ENCODE peak calls at places on chromosomes 4 and X, in five cellular contexts. J is stimulated activated CD8-positive, alpha-beta memory T cell treated with anti-CD3 and anti-CD28 coated beads, Interleukin-4, amount 100 ng/mL, for 24 hours; K is activated T-helper 9 cell treated with anti-CD3 and anti-CD28 coated beads, Interleukin-2, amount 50 U/mL, for 16 hours; M is stimulated activated naive CD4-positive, alpha-beta T cell; V is AG04450. C is an unnamed sample.
A peak's percentile ranks its signal among the peaks of the same experiment; 100 is the strongest.

GRCh38 chrX:71085900-71086299 is 9.8 kb upstream of the FOXO4 start:
- DNase-seq in J (no peak), K (no peak), M (no peak), V (no peak), C (no peak)

GRCh38 chr4:83561381-83561780 is 25.5 kb downstream of the GPAT3 start:
- DNase-seq in J (no peak), K (no peak), M (no peak), V (no peak), C (no peak)

GRCh38 chr4:113645771-113646455 is 115.6 kb downstream of the CAMK2D start:
- DNase-seq in J (no peak), K (no peak), M (no peak), V (peak; percentile 16), C (no peak)

GRCh38 chrX:68413254-68413653 is 20.0 kb downstream of the OPHN1 start:
- DNase-seq in J (no peak), K (no peak), M (no peak), V (no peak), C (no peak)

GRCh38 chr4:182642831-182643230 is 274.4 kb downstream of the DCTD start:
- DNase-seq in J (no peak), K (no peak), M (no peak), V (no peak), C (no peak)

GRCh38 chrX:19127649-19128168 is 5.4 kb upstream of the ADGRG2 start:
- DNase-seq in J (no peak), K (no peak), M (no peak), V (no peak), C (no peak)

GRCh38 chrX:132030264-132030663 is 7.2 kb downstream of the STK26 start:
- DNase-seq in J (no peak), K (no peak), M (no peak), V (no peak), C (no peak)

GRCh38 chr4:87961993-87962791 is 13.3 kb upstream of the SPP1 start:
- DNase-seq in J (no peak), K (no peak), M (no peak), V (no peak), C (no peak)

GRCh38 chr4:93313207-93313606 is 515.3 kb upstream of the ATOH1 start:
- DNase-seq in J (no peak), K (no peak), M (no peak), V (no peak), C (no peak)

GRCh38 chr4:184331155-184331995 is 113.7 kb upstream of the ENPP6 start:
- DNase-seq in J (no peak), K (no peak), M (no peak), V (no peak), C (no peak)

GRCh38 chr4:66972087-66972486 is 573.2 kb downstream of the CENPC start:
- DNase-seq in J (no peak), K (no peak), M (no peak), V (no peak), C (no peak)

GRCh38 chr4:79977131-79977840 is 95.7 kb downstream of the ANTXR2 start:
- DNase-seq in J (no peak), K (no peak), M (no peak), V (no peak), C (no peak)

GRCh38 chr4:8609406-8609805 is 16.8 kb downstream of the CPZ start:
- DNase-seq in J (no peak), K (no peak), M (no peak), V (no peak), C (no peak)

GRCh38 chr4:3747582-3747906 is 18.6 kb upstream of the ADRA2C start:
- DNase-seq in J (peak; percentile 5), K (no peak), M (no peak), V (no peak), C (no peak)

GRCh38 chr4:55124337-55125076 is 888 bp downstream of the KDR start:
- DNase-seq in J (no peak), K (no peak), M (no peak), V (no peak), C (no peak)

GRCh38 chr4:57037982-57038604 is 59.4 kb downstream of the POLR2B start:
- DNase-seq in J (peak; percentile 6), K (no peak), M (no peak), V (no peak), C (no peak)

GRCh38 chr4:120034913-120035312 is 31.7 kb downstream of the MAD2L1 start:
- DNase-seq in J (no peak), K (no peak), M (no peak), V (no peak), C (no peak)

GRCh38 chr4:112038861-112039260 is 106.4 kb upstream of the FAM241A start:
- DNase-seq in J (no peak), K (no peak), M (no peak), V (no peak), C (no peak)

GRCh38 chrX:103063918-103064434 is at the start of gene BEX1:
- DNase-seq in J (peak; percentile 1), K (no peak), M (peak; percentile 5), V (no peak), C (no peak)

GRCh38 chrX:25144043-25144940 is 128.5 kb upstream of the ARX start:
- DNase-seq in J (peak; percentile 24), K (peak; percentile 7), M (peak; percentile 9), V (peak; percentile 10), C (peak; percentile 2)

GRCh38 chr4:2734618-2735017 is 21.5 kb downstream of the TNIP2 start:
- DNase-seq in J (no peak), K (no peak), M (no peak), V (no peak), C (no peak)

GRCh38 chrX:22135994-22136684 is 104.0 kb downstream of the PHEX start:
- DNase-seq in J (no peak), K (no peak), M (peak; percentile 36), V (no peak), C (peak; percentile 1)

GRCh38 chrX:25198253-25198652 is 182.5 kb upstream of the ARX start:
- DNase-seq in J (no peak), K (no peak), M (no peak), V (no peak), C (no peak)

GRCh38 chr4:140094701-140095420 is 59.1 kb downstream of the MAML3 start:
- DNase-seq in J (peak; percentile 26), K (no peak), M (peak; percentile 57), V (no peak), C (no peak)

GRCh38 chrX:80556148-80556547 is 135.9 kb downstream of the TENT5D start:
- DNase-seq in J (no peak), K (no peak), M (no peak), V (no peak), C (no peak)

GRCh38 chrX:101685923-101686322 is 26.3 kb upstream of the ARMCX2 start:
- DNase-seq in J (no peak), K (no peak), M (no peak), V (no peak), C (no peak)